ENCODE peak calls at places on chromosomes 5 and 9, in nine cellular contexts. One of them, this sample, is unnamed. For H3K4me1, the result is how much of the 10 kb centered on the place peaks cover.

GRCh38 chr5:71922584-71923106 is 184.6 kb upstream of the MAP1B start:
- DNase-seq in A673: peak
- DNase-seq in tibial nerve: no peak
- DNase-seq in heart right ventricle: no peak
- DNase-seq in heart left ventricle: no peak
- DNase-seq in adrenal gland: no peak
- DNase-seq in OCI-LY7: no peak
- DNase-seq in kidney: no peak
- DNase-seq in A549: peak
- DNase-seq in this sample: peak

GRCh38 chr5:145568581-145568980 is 266.6 kb downstream of the PRELID2 start:
- DNase-seq in A673: peak
- DNase-seq in tibial nerve: no peak
- DNase-seq in heart right ventricle: no peak
- DNase-seq in heart left ventricle: no peak
- DNase-seq in adrenal gland: no peak
- DNase-seq in OCI-LY7: no peak
- DNase-seq in kidney: no peak
- DNase-seq in A549: no peak
- DNase-seq in this sample: no peak

GRCh38 chr5:116778015-116778414 is 203.4 kb upstream of the SEMA6A start:
- DNase-seq in A673: peak
- DNase-seq in tibial nerve: no peak
- DNase-seq in heart right ventricle: no peak
- DNase-seq in heart left ventricle: no peak
- DNase-seq in adrenal gland: no peak
- DNase-seq in OCI-LY7: no peak
- DNase-seq in kidney: no peak
- DNase-seq in A549: no peak
- DNase-seq in this sample: peak

GRCh38 chr9:108356806-108357205 is 499.0 kb downstream of the ACTL7B start:
- DNase-seq in A673: no peak
- DNase-seq in tibial nerve: no peak
- DNase-seq in heart right ventricle: no peak
- DNase-seq in heart left ventricle: no peak
- DNase-seq in adrenal gland: no peak
- DNase-seq in OCI-LY7: no peak
- DNase-seq in kidney: no peak
- DNase-seq in A549: no peak
- DNase-seq in this sample: no peak

GRCh38 chr5:76867827-76868693 is 18.2 kb downstream of the S100Z start:
- DNase-seq in A673: peak
- DNase-seq in tibial nerve: peak
- DNase-seq in heart right ventricle: peak
- DNase-seq in heart left ventricle: peak
- DNase-seq in adrenal gland: peak
- DNase-seq in OCI-LY7: peak
- DNase-seq in kidney: no peak
- DNase-seq in A549: peak
- DNase-seq in this sample: peak

GRCh38 chr5:91307023-91307422 is 76.1 kb downstream of the ARRDC3 start:
- DNase-seq in A673: no peak
- DNase-seq in tibial nerve: peak
- DNase-seq in heart right ventricle: peak
- DNase-seq in heart left ventricle: peak
- DNase-seq in adrenal gland: no peak
- DNase-seq in OCI-LY7: no peak
- DNase-seq in kidney: no peak
- DNase-seq in A549: peak
- DNase-seq in this sample: no peak

GRCh38 chr5:101306391-101307137 is 403.5 kb upstream of the ST8SIA4 start:
- DNase-seq in A673: no peak
- DNase-seq in tibial nerve: no peak
- DNase-seq in heart right ventricle: no peak
- DNase-seq in heart left ventricle: no peak
- DNase-seq in adrenal gland: no peak
- DNase-seq in OCI-LY7: no peak
- DNase-seq in kidney: no peak
- DNase-seq in A549: peak
- DNase-seq in this sample: no peak

GRCh38 chr9:128555180-128555721 is 2.9 kb downstream of the SPTAN1 start:
- DNase-seq in A673: peak
- DNase-seq in tibial nerve: no peak
- DNase-seq in heart right ventricle: no peak
- DNase-seq in heart left ventricle: no peak
- DNase-seq in adrenal gland: peak
- DNase-seq in OCI-LY7: no peak
- DNase-seq in kidney: no peak
- DNase-seq in A549: peak
- DNase-seq in this sample: peak

GRCh38 chr5:141598389-141599360 is 20.1 kb downstream of the DIAPH1 start:
- DNase-seq in A673: no peak
- DNase-seq in tibial nerve: no peak
- DNase-seq in heart right ventricle: no peak
- DNase-seq in heart left ventricle: no peak
- DNase-seq in adrenal gland: no peak
- DNase-seq in OCI-LY7: no peak
- DNase-seq in kidney: no peak
- DNase-seq in A549: no peak
- DNase-seq in this sample: no peak

GRCh38 chr9:130268521-130269131 is 3.1 kb downstream of the HMCN2 start:
- DNase-seq in A673: no peak
- DNase-seq in tibial nerve: no peak
- DNase-seq in heart right ventricle: no peak
- DNase-seq in heart left ventricle: no peak
- DNase-seq in adrenal gland: no peak
- DNase-seq in OCI-LY7: no peak
- DNase-seq in kidney: no peak
- DNase-seq in A549: no peak
- DNase-seq in this sample: peak

GRCh38 chr5:9337908-9338307 is 208.0 kb downstream of the SEMA5A start:
- DNase-seq in A673: no peak
- DNase-seq in tibial nerve: no peak
- DNase-seq in heart right ventricle: no peak
- DNase-seq in heart left ventricle: no peak
- DNase-seq in adrenal gland: no peak
- DNase-seq in OCI-LY7: no peak
- DNase-seq in kidney: no peak
- DNase-seq in A549: no peak
- DNase-seq in this sample: no peak

GRCh38 chr9:127139775-127140174 is 17.3 kb upstream of the ANGPTL2 start:
- DNase-seq in A673: no peak
- DNase-seq in tibial nerve: no peak
- DNase-seq in heart right ventricle: no peak
- DNase-seq in heart left ventricle: no peak
- DNase-seq in adrenal gland: peak
- DNase-seq in OCI-LY7: no peak
- DNase-seq in kidney: no peak
- DNase-seq in A549: no peak
- DNase-seq in this sample: no peak

GRCh38 chr9:127137640-127138360 is 15.4 kb upstream of the ANGPTL2 start:
- DNase-seq in A673: no peak
- DNase-seq in tibial nerve: no peak
- DNase-seq in heart right ventricle: no peak
- DNase-seq in heart left ventricle: no peak
- DNase-seq in adrenal gland: peak
- DNase-seq in OCI-LY7: no peak
- DNase-seq in kidney: no peak
- DNase-seq in A549: no peak
- DNase-seq in this sample: no peak

GRCh38 chr9:127139071-127139731 is 16.8 kb upstream of the ANGPTL2 start:
- DNase-seq in A673: no peak
- DNase-seq in tibial nerve: no peak
- DNase-seq in heart right ventricle: no peak
- DNase-seq in heart left ventricle: no peak
- DNase-seq in adrenal gland: peak
- DNase-seq in OCI-LY7: no peak
- DNase-seq in kidney: no peak
- DNase-seq in A549: no peak
- DNase-seq in this sample: peak

GRCh38 chr9:127136880-127137639 is 14.6 kb upstream of the ANGPTL2 start:
- DNase-seq in A673: no peak
- DNase-seq in tibial nerve: no peak
- DNase-seq in heart right ventricle: no peak
- DNase-seq in heart left ventricle: no peak
- DNase-seq in adrenal gland: peak
- DNase-seq in OCI-LY7: no peak
- DNase-seq in kidney: no peak
- DNase-seq in A549: no peak
- DNase-seq in this sample: no peak

DNA sequence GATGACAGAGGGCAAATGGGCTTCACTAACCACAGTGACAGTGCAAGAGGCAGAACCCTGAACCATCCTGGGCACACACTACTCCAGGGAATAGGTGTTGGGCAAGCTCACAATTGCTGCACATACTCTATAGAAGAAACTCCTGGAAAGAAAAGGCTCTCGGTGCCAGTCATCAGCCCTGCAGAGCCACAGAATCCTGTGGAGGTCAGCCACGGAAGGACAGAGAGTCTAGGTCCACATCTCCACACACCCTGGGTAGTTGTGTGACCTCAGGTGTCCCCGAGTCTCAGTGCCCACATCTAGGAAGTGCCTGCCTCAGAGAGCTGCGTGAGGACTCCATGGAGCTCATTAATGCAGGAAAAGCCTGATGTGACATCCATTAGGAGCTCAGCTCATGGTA is 16.0 kb upstream of the ANGPTL2 start:
- DNase-seq in A673: no peak
- DNase-seq in tibial nerve: no peak
- DNase-seq in heart right ventricle: no peak
- DNase-seq in heart left ventricle: no peak
- DNase-seq in adrenal gland: peak
- DNase-seq in OCI-LY7: no peak
- DNase-seq in kidney: no peak
- DNase-seq in A549: no peak
- DNase-seq in this sample: peak
- H3K4me1 ChIP-seq in A673: under half
- H3K4me1 ChIP-seq in tibial nerve: under half
- H3K4me1 ChIP-seq in heart right ventricle: under half
- H3K4me1 ChIP-seq in heart left ventricle: under half
- H3K4me1 ChIP-seq in adrenal gland: under half
- H3K4me1 ChIP-seq in OCI-LY7: under half
- H3K4me1 ChIP-seq in kidney: under half
- H3K4me1 ChIP-seq in A549: under half
- H3K4me1 ChIP-seq in this sample: under half

GRCh38 chr9:84754461-84754860 is 84.9 kb downstream of the NTRK2 start:
- DNase-seq in A673: no peak
- DNase-seq in tibial nerve: no peak
- DNase-seq in heart right ventricle: no peak
- DNase-seq in heart left ventricle: no peak
- DNase-seq in adrenal gland: no peak
- DNase-seq in OCI-LY7: no peak
- DNase-seq in kidney: no peak
- DNase-seq in A549: no peak
- DNase-seq in this sample: no peak

GRCh38 chr9:84754896-84755295 is 85.4 kb downstream of the NTRK2 start:
- DNase-seq in A673: no peak
- DNase-seq in tibial nerve: no peak
- DNase-seq in heart right ventricle: no peak
- DNase-seq in heart left ventricle: no peak
- DNase-seq in adrenal gland: no peak
- DNase-seq in OCI-LY7: no peak
- DNase-seq in kidney: no peak
- DNase-seq in A549: no peak
- DNase-seq in this sample: no peak

GRCh38 chr9:84758817-84759216 is 89.3 kb downstream of the NTRK2 start:
- DNase-seq in A673: no peak
- DNase-seq in tibial nerve: no peak
- DNase-seq in heart right ventricle: no peak
- DNase-seq in heart left ventricle: no peak
- DNase-seq in adrenal gland: no peak
- DNase-seq in OCI-LY7: no peak
- DNase-seq in kidney: no peak
- DNase-seq in A549: no peak
- DNase-seq in this sample: no peak

GRCh38 chr9:84755375-84755774 is 85.8 kb downstream of the NTRK2 start:
- DNase-seq in A673: no peak
- DNase-seq in tibial nerve: no peak
- DNase-seq in heart right ventricle: no peak
- DNase-seq in heart left ventricle: no peak
- DNase-seq in adrenal gland: no peak
- DNase-seq in OCI-LY7: no peak
- DNase-seq in kidney: no peak
- DNase-seq in A549: no peak
- DNase-seq in this sample: no peak

DNA sequence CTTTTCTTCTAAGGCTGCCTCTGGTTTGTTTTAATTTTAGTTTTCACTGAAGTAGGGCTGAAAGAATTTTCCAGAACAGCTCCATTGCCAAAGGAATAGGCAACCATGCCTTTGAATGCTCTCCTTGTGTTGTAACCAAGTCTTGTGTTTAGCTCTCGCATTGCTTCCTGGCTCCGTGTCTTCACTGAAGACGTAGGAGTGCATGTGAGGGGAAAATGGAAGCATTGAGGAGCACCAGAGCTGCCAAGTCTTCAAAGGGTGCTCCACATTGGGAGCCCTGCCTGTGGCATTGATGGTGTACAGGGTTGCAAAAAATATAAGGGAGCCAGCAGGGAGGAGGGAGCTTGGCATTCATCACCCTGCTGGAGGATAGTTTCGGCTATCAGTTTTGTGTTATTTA is 86.6 kb downstream of the NTRK2 start:
- DNase-seq in A673: no peak
- DNase-seq in tibial nerve: no peak
- DNase-seq in heart right ventricle: no peak
- DNase-seq in heart left ventricle: no peak
- DNase-seq in adrenal gland: no peak
- DNase-seq in OCI-LY7: no peak
- DNase-seq in kidney: no peak
- DNase-seq in A549: no peak
- DNase-seq in this sample: no peak
- TF ChIP-seq CTCF in A673: no peak
- TF ChIP-seq CTCF in tibial nerve: no peak
- TF ChIP-seq CTCF in heart right ventricle: no peak
- TF ChIP-seq CTCF in heart left ventricle: no peak
- TF ChIP-seq CTCF in adrenal gland: no peak
- TF ChIP-seq CTCF in OCI-LY7: no peak
- TF ChIP-seq CTCF in kidney: no peak
- TF ChIP-seq CTCF in A549: no peak
- TF ChIP-seq CTCF in this sample: no peak

DNA sequence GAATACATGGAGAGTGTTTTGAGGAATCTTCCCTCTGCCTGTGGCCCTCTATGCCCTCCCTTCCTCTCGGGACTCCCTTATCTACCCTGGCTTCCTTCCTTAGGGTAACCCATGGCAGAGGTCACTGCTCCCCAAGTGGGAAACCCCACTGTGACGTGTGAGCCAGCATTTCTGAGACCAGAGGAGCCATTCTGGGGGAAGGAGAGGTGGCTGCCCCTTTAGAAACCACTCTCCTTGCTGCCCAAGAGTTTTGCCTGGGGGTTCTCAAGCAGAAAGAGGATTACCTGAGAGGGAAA is 23.1 kb downstream of the CCNJL start:
- DNase-seq in A673: no peak
- DNase-seq in tibial nerve: no peak
- DNase-seq in heart right ventricle: no peak
- DNase-seq in heart left ventricle: no peak
- DNase-seq in adrenal gland: no peak
- DNase-seq in OCI-LY7: no peak
- DNase-seq in kidney: no peak
- DNase-seq in A549: no peak
- DNase-seq in this sample: no peak
- H3K27ac ChIP-seq in A673: no peak
- H3K27ac ChIP-seq in tibial nerve: no peak
- H3K27ac ChIP-seq in heart right ventricle: no peak
- H3K27ac ChIP-seq in heart left ventricle: peak
- H3K27ac ChIP-seq in adrenal gland: no peak
- H3K27ac ChIP-seq in OCI-LY7: no peak
- H3K27ac ChIP-seq in kidney: peak
- H3K27ac ChIP-seq in A549: no peak
- H3K27ac ChIP-seq in this sample: no peak

GRCh38 chr5:67124556-67124955 is 72.0 kb downstream of the CD180 start:
- DNase-seq in A673: no peak
- DNase-seq in tibial nerve: no peak
- DNase-seq in heart right ventricle: no peak
- DNase-seq in heart left ventricle: no peak
- DNase-seq in adrenal gland: no peak
- DNase-seq in OCI-LY7: no peak
- DNase-seq in kidney: no peak
- DNase-seq in A549: no peak
- DNase-seq in this sample: no peak
- H3K4me1 ChIP-seq in A673: under half
- H3K4me1 ChIP-seq in tibial nerve: under half
- H3K4me1 ChIP-seq in heart right ventricle: under half
- H3K4me1 ChIP-seq in heart left ventricle: under half
- H3K4me1 ChIP-seq in adrenal gland: under half
- H3K4me1 ChIP-seq in OCI-LY7: under half
- H3K4me1 ChIP-seq in kidney: under half
- H3K4me1 ChIP-seq in A549: under half
- H3K4me1 ChIP-seq in this sample: under half